ENCODE peak calls at places on chromosomes 1 and 21, in nine cellular contexts. R, A, V, I, U, Q, N, E and P are unnamed samples.

GRCh38 chr1:30190481-30191153 is 532.8 kb downstream of the MATN1 start:
- DNase-seq in R (no peak), A (no peak), V (no peak), I (no peak), U (no peak), Q (no peak), N (no peak), E (no peak), P (no peak)

GRCh38 chr1:78839704-78840277 is 166.7 kb downstream of the ADGRL4 start:
- DNase-seq in R (no peak), A (no peak), V (no peak), I (no peak), U (no peak), Q (no peak), N (peak), E (peak), P (peak)

GRCh38 chr1:209652121-209652742 is at the start of gene LAMB3:
- DNase-seq in R (no peak), A (no peak), V (no peak), I (no peak), U (no peak), Q (no peak), N (no peak), E (no peak), P (no peak)

GRCh38 chr1:226428348-226429050 is 20.6 kb upstream of the PARP1 start:
- DNase-seq in R (no peak), A (no peak), V (no peak), I (no peak), U (no peak), Q (no peak), N (no peak), E (no peak), P (no peak)

GRCh38 chr1:226602186-226603029 is 53.8 kb downstream of the STUM start:
- DNase-seq in R (no peak), A (no peak), V (peak), I (peak), U (peak), Q (peak), N (no peak), E (no peak), P (no peak)

GRCh38 chr21:43340491-43341348 is 86.2 kb downstream of the SIK1 start:
- DNase-seq in R (no peak), A (no peak), V (peak), I (no peak), U (no peak), Q (no peak), N (no peak), E (no peak), P (no peak)

GRCh38 chr1:185017338-185017737 is 28.0 kb upstream of the RNF2 start:
- DNase-seq in R (no peak), A (no peak), V (peak), I (no peak), U (no peak), Q (no peak), N (no peak), E (no peak), P (no peak)

GRCh38 chr1:100100202-100100601 is 32.5 kb downstream of the SASS6 start:
- DNase-seq in R (no peak), A (no peak), V (no peak), I (no peak), U (no peak), Q (no peak), N (no peak), E (no peak), P (no peak)

GRCh38 chr1:54804471-54805132 is 3.5 kb upstream of the TTC22 start:
- DNase-seq in R (no peak), A (no peak), V (no peak), I (no peak), U (no peak), Q (no peak), N (no peak), E (no peak), P (no peak)

GRCh38 chr1:22509815-22510214 is 53.5 kb upstream of the EPHA8 start:
- DNase-seq in R (no peak), A (no peak), V (no peak), I (no peak), U (no peak), Q (no peak), N (no peak), E (no peak), P (no peak)

GRCh38 chr21:36082140-36082742 is 12.4 kb downstream of the CBR1 start:
- DNase-seq in R (no peak), A (no peak), V (no peak), I (no peak), U (no peak), Q (no peak), N (no peak), E (no peak), P (no peak)

GRCh38 chr1:215845224-215845902 is 278.3 kb downstream of the KCTD3 start:
- DNase-seq in R (no peak), A (no peak), V (peak), I (no peak), U (no peak), Q (no peak), N (no peak), E (no peak), P (no peak)

GRCh38 chr1:89779541-89779940 is 41.3 kb upstream of the LRRC8D start:
- DNase-seq in R (no peak), A (no peak), V (no peak), I (no peak), U (no peak), Q (no peak), N (no peak), E (no peak), P (no peak)